ENCODE peak calls at places on chromosomes 1 and 21, in ten cellular contexts. I is left lobe of liver; O is GM19239; Q is CD4-positive, alpha-beta T cell; P is cardiac muscle cell; N is stimulated activated CD8-positive, alpha-beta memory T cell treated with anti-CD3 and anti-CD28 coated beads, Interleukin-2, amount 100 ng/mL, for 48 hours; H is glutamatergic neuron; K is activated CD4-positive, alpha-beta T cell treated with anti-CD3 and anti-CD28 coated beads, Interleukin-2, amount 10 ng/mL, durations not matched to agents 7 days and 5 days; W is CD8-positive, alpha-beta T cell; F is astrocyte of the spinal cord. E is an unnamed sample.

GRCh38 chr1:204927673-204928641 is 57.3 kb downstream of the NFASC start:
- DNase-seq in H (no peak), K (no peak), P (no peak), W (no peak), Q (no peak), O (no peak), N (no peak), I (no peak), F (no peak), E (no peak)

GRCh38 chr21:46618738-46619369 is 14.0 kb upstream of the S100B start:
- DNase-seq in K (no peak), W (no peak), O (no peak), P (no peak), H (no peak), I (no peak), N (no peak), Q (no peak), F (no peak), E (no peak)

GRCh38 chr1:13950637-13951036 is 250.6 kb downstream of the PRDM2 start:
- DNase-seq in N (no peak), P (no peak), O (no peak), W (no peak), I (no peak), F (no peak), K (peak; percentile 9), H (peak; percentile 37), Q (no peak), E (no peak)

GRCh38 chr1:201655243-201655642 is 116.3 kb downstream of the NAV1 start:
- DNase-seq in W (no peak), O (no peak), P (peak; percentile 73), I (no peak), N (no peak), H (no peak), K (no peak), Q (no peak), F (peak; percentile 84), E (peak; percentile 88)

GRCh38 chr1:32650752-32651460 is at the start of gene RBBP4:
- DNase-seq in Q (peak; percentile 99), P (peak; percentile 99), W (peak; percentile 98), I (peak; percentile 99), N (peak; percentile 97), O (peak; percentile 81), K (peak; percentile 98), F (peak; percentile 99), H (peak; percentile 99), E (peak; percentile 93)

GRCh38 chr1:11767932-11768704 is 6.1 kb downstream of the C1orf167 start:
- DNase-seq in N (no peak), F (no peak), Q (no peak), I (no peak), O (no peak), H (no peak), K (no peak), W (no peak), P (no peak), E (no peak)

GRCh38 chr1:76568839-76569238 is 298.4 kb upstream of the ST6GALNAC5 start:
- DNase-seq in P (no peak), K (no peak), H (no peak), F (no peak), Q (no peak), W (no peak), N (no peak), I (no peak), O (no peak), E (peak; percentile 42)

GRCh38 chr1:33379631-33380354 is 51.1 kb downstream of the PHC2 start:
- DNase-seq in Q (no peak), I (no peak), W (no peak), K (no peak), F (no peak), N (no peak), O (no peak), P (no peak), H (no peak), E (no peak)

GRCh38 chr1:26471498-26472329 is 526 bp upstream of the HMGN2 start:
- DNase-seq in Q (peak; percentile 21), O (no peak), K (peak; percentile 58), W (peak; percentile 40), I (no peak), P (peak; percentile 81), F (peak; percentile 80), H (peak; percentile 76), N (peak; percentile 19), E (peak; percentile 72)

GRCh38 chr1:54572236-54572850 is 24.3 kb downstream of the ACOT11 start:
- DNase-seq in F (no peak), N (no peak), W (no peak), H (no peak), I (no peak), P (no peak), Q (no peak), K (no peak), O (no peak), E (no peak)

GRCh38 chr1:205961970-205962820 is 18.9 kb upstream of the SLC26A9 start:
- DNase-seq in K (no peak), N (no peak), W (no peak), H (no peak), F (no peak), Q (no peak), O (no peak), I (no peak), P (peak; percentile 68), E (no peak)

GRCh38 chr1:91736999-91737615 is 148.8 kb downstream of the TGFBR3 start:
- DNase-seq in P (peak; percentile 69), Q (no peak), K (no peak), F (peak; percentile 73), W (no peak), I (no peak), H (no peak), O (no peak), N (no peak), E (no peak)

GRCh38 chr1:10796029-10796944 is at the start of gene CASZ1:
- DNase-seq in P (peak; percentile 92), I (peak; percentile 87), W (no peak), K (no peak), H (peak; percentile 93), Q (no peak), N (no peak), F (peak; percentile 89), O (no peak), E (peak; percentile 82)

GRCh38 chr1:60972841-60973364 is 109.5 kb upstream of the NFIA start:
- DNase-seq in H (no peak), N (no peak), Q (no peak), K (no peak), I (no peak), F (peak; percentile 86), O (no peak), W (no peak), P (peak; percentile 76), E (no peak)

GRCh38 chr1:199041173-199041914 is 402.5 kb downstream of the PTPRC start:
- DNase-seq in H (no peak), W (no peak), N (no peak), O (peak; percentile 36), I (no peak), Q (no peak), F (peak; percentile 34), K (peak; percentile 67), P (peak; percentile 48), E (no peak)

GRCh38 chr1:109151146-109151545 is 37.2 kb downstream of the ELAPOR1 start:
- DNase-seq in O (no peak), K (no peak), P (peak; percentile 73), Q (no peak), W (no peak), F (peak; percentile 33), N (no peak), H (peak; percentile 23), I (peak; percentile 53), E (peak; percentile 34)

GRCh38 chr21:15872236-15872635 is 142.5 kb downstream of the USP25 start:
- DNase-seq in I (no peak), W (no peak), N (no peak), K (no peak), O (no peak), H (no peak), Q (no peak), P (no peak), F (no peak), E (no peak)

GRCh38 chr1:67404212-67404620 is 26.0 kb downstream of the SERBP1 start:
- DNase-seq in O (no peak), P (no peak), W (no peak), I (no peak), H (no peak), Q (no peak), F (peak; percentile 28), K (no peak), N (no peak), E (no peak)

GRCh38 chr1:44405804-44406743 is 1.0 kb downstream of the RNF220 start:
- DNase-seq in H (peak; percentile 40), W (peak; percentile 34), K (no peak), N (peak; percentile 14), I (no peak), F (no peak), Q (no peak), O (no peak), P (no peak), E (no peak)